ENCODE peak calls at places on chromosomes 12 and 14, in five cellular contexts. X is GM12891, V is ovary, G is prostate gland, K is K562. H is an unnamed sample.

GRCh38 chr12:11882301-11883019 is 188.3 kb upstream of the BCL2L14 start:
- DNase-seq in X (no peak), V (no peak), G (no peak), K (no peak), H (no peak)

GRCh38 chr12:98344630-98345029 is 170.8 kb upstream of the TMPO start:
- DNase-seq in X (no peak), V (no peak), G (no peak), K (no peak), H (no peak)

GRCh38 chr12:22130671-22131070 is 84.7 kb downstream of the CMAS start:
- DNase-seq in X (no peak), V (no peak), G (no peak), K (no peak), H (no peak)

GRCh38 chr12:93526786-93527428 is 45.6 kb upstream of the SOCS2 start:
- DNase-seq in X (no peak), V (no peak), G (no peak), K (no peak), H (peak)

GRCh38 chr12:108568653-108569154 is 6.3 kb downstream of the ISCU start:
- DNase-seq in X (no peak), V (no peak), G (no peak), K (no peak), H (no peak)

GRCh38 chr14:105486333-105486973 is at the start of gene CRIP1:
- DNase-seq in X (no peak), V (peak), G (no peak), K (no peak), H (no peak)

GRCh38 chr12:54018608-54018984 is 9.6 kb upstream of the HOXC6 start:
- DNase-seq in X (no peak), V (peak), G (no peak), K (peak), H (no peak)

GRCh38 chr12:19639781-19640180 is 200.5 kb downstream of the AEBP2 start:
- DNase-seq in X (no peak), V (no peak), G (no peak), K (no peak), H (no peak)

GRCh38 chr12:126772171-126772864 is 1494.7 kb upstream of the TMEM132C start:
- DNase-seq in X (no peak), V (no peak), G (no peak), K (peak), H (peak)

GRCh38 chr12:100414756-100415155 is 57.9 kb downstream of the SLC17A8 start:
- DNase-seq in X (no peak), V (no peak), G (no peak), K (no peak), H (no peak)

GRCh38 chr12:59230334-59230733 is 310.0 kb upstream of the LRIG3 start:
- DNase-seq in X (no peak), V (no peak), G (no peak), K (no peak), H (no peak)

GRCh38 chr12:59078027-59078426 is 157.7 kb upstream of the LRIG3 start:
- DNase-seq in X (no peak), V (no peak), G (no peak), K (no peak), H (no peak)

GRCh38 chr14:61839452-61839851 is 77.2 kb downstream of the SNAPC1 start:
- DNase-seq in X (no peak), V (no peak), G (no peak), K (no peak), H (no peak)

GRCh38 chr14:57382283-57382682 is 8.1 kb upstream of the NAA30 start:
- DNase-seq in X (no peak), V (no peak), G (no peak), K (no peak), H (no peak)

GRCh38 chr14:106518054-106518943 is 991.9 kb downstream of the TMEM121 start:
- DNase-seq in X (peak), V (no peak), G (no peak), K (peak), H (no peak)

GRCh38 chr12:96107236-96107635 is 71.8 kb upstream of the LTA4H start:
- DNase-seq in X (no peak), V (no peak), G (no peak), K (no peak), H (no peak)

GRCh38 chr14:42804146-42804545 is 1197.5 kb downstream of the LRFN5 start:
- DNase-seq in X (no peak), V (no peak), G (no peak), K (no peak), H (no peak)

GRCh38 chr12:54300732-54301427 is at the start of gene NFE2:
- DNase-seq in X (peak), V (no peak), G (peak), K (peak), H (peak)

GRCh38 chr14:20632831-20633771 is 8.4 kb downstream of the OR6S1 start:
- DNase-seq in X (peak), V (peak), G (no peak), K (peak), H (no peak)

GRCh38 chr14:50773632-50774541 is 57.1 kb downstream of the NIN start:
- DNase-seq in X (no peak), V (no peak), G (peak), K (peak), H (peak)

GRCh38 chr12:62976110-62976640 is 41.2 kb upstream of the PPM1H start:
- DNase-seq in X (no peak), V (no peak), G (no peak), K (no peak), H (no peak)

GRCh38 chr12:31206038-31206670 is 119.8 kb downstream of the SINHCAF start:
- DNase-seq in X (no peak), V (no peak), G (no peak), K (no peak), H (no peak)

GRCh38 chr14:93977790-93978581 is 1.6 kb upstream of the ASB2 start:
- DNase-seq in X (no peak), V (no peak), G (no peak), K (no peak), H (no peak)

GRCh38 chr12:128819293-128820144 is 4.2 kb downstream of the SLC15A4 start:
- DNase-seq in X (no peak), V (no peak), G (no peak), K (no peak), H (no peak)

GRCh38 chr12:52680363-52680762 is at the start of gene KRT1:
- DNase-seq in X (no peak), V (no peak), G (no peak), K (no peak), H (no peak)

GRCh38 chr12:123141615-123142517 is 9.0 kb downstream of the PITPNM2 start:
- DNase-seq in X (no peak), V (peak), G (no peak), K (no peak), H (peak)

GRCh38 chr12:23217716-23218115 is 592.7 kb downstream of the ETNK1 start:
- DNase-seq in X (no peak), V (no peak), G (no peak), K (no peak), H (no peak)

GRCh38 chr14:68510201-68510600 is 282.7 kb downstream of the ZFP36L1 start:
- DNase-seq in X (no peak), V (no peak), G (no peak), K (no peak), H (no peak)

GRCh38 chr12:21939435-21939834 is 1.8 kb downstream of the ABCC9 start:
- DNase-seq in X (no peak), V (no peak), G (no peak), K (peak), H (no peak)

GRCh38 chr14:104148433-104149277 is 10.3 kb downstream of the KIF26A start:
- DNase-seq in X (no peak), V (no peak), G (no peak), K (no peak), H (no peak)

GRCh38 chr14:23536494-23536893 is 15.1 kb downstream of the ZFHX2 start:
- DNase-seq in X (no peak), V (no peak), G (no peak), K (no peak), H (no peak)

GRCh38 chr12:112309797-112310196 is 72.4 kb downstream of the HECTD4 start:
- DNase-seq in X (no peak), V (no peak), G (no peak), K (no peak), H (no peak)

GRCh38 chr12:39805651-39806050 is 186.0 kb upstream of the ABCD2 start:
- DNase-seq in X (no peak), V (no peak), G (no peak), K (no peak), H (no peak)

GRCh38 chr14:65301862-65302539 is 110.5 kb upstream of the FUT8 start:
- DNase-seq in X (no peak), V (no peak), G (no peak), K (peak), H (no peak)

GRCh38 chr12:39892146-39892545 is 213.7 kb downstream of the SLC2A13 start:
- DNase-seq in X (no peak), V (no peak), G (no peak), K (no peak), H (no peak)

GRCh38 chr12:106140223-106140986 is 1.7 kb upstream of the NUAK1 start:
- DNase-seq in X (no peak), V (no peak), G (no peak), K (no peak), H (no peak)
- TF ChIP-seq POLR2A in X (no peak), V (no peak), G (no peak), K (no peak), H (no peak)

DNA sequence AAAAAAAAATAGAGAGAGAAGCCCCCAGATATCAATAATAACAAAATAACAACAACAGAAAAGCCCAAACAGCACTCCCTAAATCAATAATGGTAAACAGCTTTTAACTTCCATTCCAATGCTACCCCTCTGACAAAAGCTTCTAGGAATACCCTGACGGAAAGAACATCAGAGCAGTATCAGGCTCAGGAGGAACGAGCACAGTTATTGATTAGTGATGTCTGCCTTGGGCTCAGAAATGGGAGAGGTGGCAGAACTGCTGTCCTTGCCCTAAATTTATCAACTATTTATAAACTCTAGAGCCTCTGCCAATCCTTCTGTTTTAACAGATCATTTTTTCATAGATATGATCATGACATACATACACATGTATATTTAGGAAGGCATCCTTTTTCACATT is 41.9 kb downstream of the P2RX4 start:
- DNase-seq in X (no peak), V (no peak), G (no peak), K (no peak), H (no peak)
- TF ChIP-seq POLR2A in X (no peak), V (no peak), G (no peak), K (no peak), H (no peak)

DNA sequence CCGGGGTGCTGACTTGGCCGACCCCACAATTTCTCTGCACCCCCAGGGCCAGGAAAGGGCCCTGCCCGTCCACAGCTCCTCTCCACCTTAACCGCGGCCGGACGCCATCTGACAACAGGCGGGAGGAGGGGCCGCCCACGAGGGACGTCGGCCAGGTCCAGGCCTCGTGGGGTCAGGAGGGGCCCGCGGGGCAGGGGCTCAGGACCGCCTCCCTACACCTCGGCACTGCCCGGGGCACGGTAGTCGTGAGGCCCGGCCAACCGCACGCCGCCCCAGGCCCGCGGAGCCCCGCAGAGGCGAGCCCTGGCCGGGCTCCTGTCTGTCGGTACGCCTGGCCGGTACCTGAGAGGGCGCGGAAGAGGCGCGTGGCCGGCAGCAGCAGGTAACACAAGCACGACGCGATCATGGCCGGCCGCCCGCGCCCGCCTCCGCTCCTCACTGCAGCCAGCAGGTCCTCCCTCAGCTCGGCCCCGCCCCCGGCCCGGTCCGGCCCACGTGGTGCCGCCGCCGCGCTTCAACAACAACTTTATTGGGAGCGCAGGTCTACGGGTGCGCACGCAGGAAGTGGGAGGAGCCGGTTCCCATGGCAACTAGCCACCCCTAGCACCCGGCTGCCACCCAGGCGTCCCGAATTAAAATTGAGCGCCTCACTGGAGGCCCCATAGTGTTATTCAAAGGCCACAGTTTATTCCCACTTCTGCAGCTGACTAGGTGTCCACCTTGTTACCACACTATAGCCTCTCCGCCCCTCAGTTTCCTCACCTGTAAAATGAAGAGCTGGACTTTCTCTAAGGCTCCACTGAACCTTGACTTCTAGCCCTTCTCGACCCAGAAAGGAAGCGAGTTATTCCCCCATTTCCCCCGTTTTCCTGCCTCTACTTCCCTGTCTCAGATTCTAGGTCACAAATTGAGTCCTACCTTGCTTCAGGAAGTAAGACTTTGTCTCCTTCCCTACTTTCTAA is at the start of gene ANGEL1:
- DNase-seq in X (peak), V (peak), G (peak), K (peak), H (peak)
- TF ChIP-seq POLR2A in X (peak), V (peak), G (peak), K (peak), H (peak)

DNA sequence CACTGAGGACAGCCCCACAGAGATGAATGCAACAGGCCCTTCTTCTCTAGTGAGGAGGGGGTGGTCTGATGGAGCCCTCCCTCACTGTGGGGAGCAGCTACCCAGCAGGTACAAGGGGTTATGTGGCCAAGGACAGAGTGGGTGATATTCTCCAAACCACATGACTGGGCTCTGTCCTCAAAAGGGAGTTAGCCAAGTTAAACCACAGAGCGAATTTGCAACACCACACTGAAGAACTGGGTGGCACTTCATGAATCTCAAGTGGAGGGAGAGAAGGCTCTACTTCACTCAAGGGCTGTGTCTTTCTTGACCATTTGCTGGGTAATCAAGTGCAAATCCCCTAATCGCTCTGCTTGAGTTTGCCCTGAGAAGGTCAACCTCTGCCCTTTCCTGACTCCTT is 12.5 kb downstream of the GPR68 start:
- DNase-seq in X (no peak), V (no peak), G (no peak), K (no peak), H (no peak)
- TF ChIP-seq POLR2A in X (peak), V (no peak), G (no peak), K (no peak), H (no peak)

GRCh38 chr12:95072900-95073697 is at the start of gene NR2C1:
- DNase-seq in X (peak), V (peak), G (peak), K (peak), H (peak)
- TF ChIP-seq POLR2A in X (peak), V (peak), G (peak), K (peak), H (peak)

GRCh38 chr12:57515468-57515933 is 4.8 kb downstream of the DDIT3 start:
- DNase-seq in X (no peak), V (no peak), G (no peak), K (no peak), H (no peak)

GRCh38 chr12:57518176-57518919 is 2.0 kb downstream of the DDIT3 start:
- DNase-seq in X (no peak), V (no peak), G (no peak), K (no peak), H (no peak)

GRCh38 chr12:57516617-57517153 is 3.6 kb downstream of the DDIT3 start:
- DNase-seq in X (no peak), V (no peak), G (no peak), K (no peak), H (no peak)

GRCh38 chr12:57515934-57516541 is 4.3 kb downstream of the DDIT3 start:
- DNase-seq in X (no peak), V (no peak), G (no peak), K (no peak), H (no peak)

GRCh38 chr12:57517187-57517586 is 3.1 kb downstream of the DDIT3 start:
- DNase-seq in X (no peak), V (no peak), G (peak), K (no peak), H (no peak)
- TF ChIP-seq POLR2A in X (peak), V (no peak), G (no peak), K (peak), H (no peak)

GRCh38 chr14:69760810-69761209 is 6.1 kb upstream of the SRSF5 start:
- DNase-seq in X (no peak), V (no peak), G (no peak), K (no peak), H (no peak)
- TF ChIP-seq POLR2A in X (no peak), V (no peak), G (no peak), K (no peak), H (no peak)

GRCh38 chr12:124386661-124387509 is 92.0 kb downstream of the RFLNA start:
- DNase-seq in X (no peak), V (no peak), G (no peak), K (no peak), H (no peak)

GRCh38 chr12:124386059-124386458 is 91.2 kb downstream of the RFLNA start:
- DNase-seq in X (no peak), V (peak), G (no peak), K (no peak), H (no peak)

GRCh38 chr12:124383028-124383427 is 88.1 kb downstream of the RFLNA start:
- DNase-seq in X (no peak), V (no peak), G (no peak), K (no peak), H (no peak)

GRCh38 chr12:124385219-124385969 is 90.5 kb downstream of the RFLNA start:
- DNase-seq in X (no peak), V (no peak), G (no peak), K (no peak), H (peak)

GRCh38 chr12:124384299-124384894 is 89.5 kb downstream of the RFLNA start:
- DNase-seq in X (no peak), V (no peak), G (no peak), K (no peak), H (no peak)
- TF ChIP-seq POLR2A in X (no peak), V (no peak), G (no peak), K (no peak), H (no peak)